ENCODE peak calls at places on chromosomes 13 and 19, in ten cellular contexts. One of them, this sample, is unnamed.
A peak's percentile ranks its signal among the peaks of the same experiment; 100 is the strongest.

GRCh38 chr19:34350161-34350561 is 14.8 kb upstream of the GPI start:
- DNase-seq in colonic mucosa: no peak
- DNase-seq in psoas muscle: no peak
- DNase-seq in SJSA1: no peak
- DNase-seq in mesendoderm: no peak
- DNase-seq in heart left ventricle: no peak
- DNase-seq in AG04450: no peak
- DNase-seq in CD8-positive, alpha-beta T cell: peak; percentile 68
- DNase-seq in testis: no peak
- DNase-seq in neuronal stem cell: no peak
- DNase-seq in this sample: peak; percentile 99

GRCh38 chr13:67469623-67470022 is 239.5 kb upstream of the PCDH9 start:
- DNase-seq in psoas muscle: no peak
- DNase-seq in testis: no peak
- DNase-seq in heart left ventricle: no peak
- DNase-seq in colonic mucosa: no peak
- DNase-seq in CD8-positive, alpha-beta T cell: no peak
- DNase-seq in SJSA1: no peak
- DNase-seq in mesendoderm: no peak
- DNase-seq in neuronal stem cell: no peak
- DNase-seq in AG04450: no peak
- DNase-seq in this sample: no peak

GRCh38 chr13:20403826-20404225 is 121.8 kb downstream of the CRYL1 start:
- DNase-seq in colonic mucosa: no peak
- DNase-seq in SJSA1: no peak
- DNase-seq in testis: no peak
- DNase-seq in mesendoderm: no peak
- DNase-seq in heart left ventricle: no peak
- DNase-seq in psoas muscle: no peak
- DNase-seq in CD8-positive, alpha-beta T cell: no peak
- DNase-seq in AG04450: no peak
- DNase-seq in neuronal stem cell: no peak
- DNase-seq in this sample: no peak

GRCh38 chr13:66513728-66514127 is 716.4 kb downstream of the PCDH9 start:
- DNase-seq in mesendoderm: no peak
- DNase-seq in heart left ventricle: no peak
- DNase-seq in AG04450: no peak
- DNase-seq in SJSA1: no peak
- DNase-seq in testis: no peak
- DNase-seq in CD8-positive, alpha-beta T cell: no peak
- DNase-seq in psoas muscle: no peak
- DNase-seq in colonic mucosa: no peak
- DNase-seq in neuronal stem cell: no peak
- DNase-seq in this sample: no peak

GRCh38 chr13:33764716-33765115 is 53.2 kb upstream of the RFC3 start:
- DNase-seq in heart left ventricle: no peak
- DNase-seq in CD8-positive, alpha-beta T cell: no peak
- DNase-seq in psoas muscle: no peak
- DNase-seq in testis: no peak
- DNase-seq in neuronal stem cell: no peak
- DNase-seq in SJSA1: no peak
- DNase-seq in mesendoderm: no peak
- DNase-seq in colonic mucosa: no peak
- DNase-seq in AG04450: no peak
- DNase-seq in this sample: no peak

GRCh38 chr19:51695088-51695487 is 2.0 kb downstream of the SPACA6 start:
- DNase-seq in CD8-positive, alpha-beta T cell: no peak
- DNase-seq in heart left ventricle: no peak
- DNase-seq in SJSA1: no peak
- DNase-seq in colonic mucosa: no peak
- DNase-seq in psoas muscle: no peak
- DNase-seq in testis: no peak
- DNase-seq in mesendoderm: no peak
- DNase-seq in neuronal stem cell: no peak
- DNase-seq in AG04450: no peak
- DNase-seq in this sample: no peak

GRCh38 chr19:31272707-31273106 is 76.5 kb downstream of the TSHZ3 start:
- DNase-seq in SJSA1: no peak
- DNase-seq in mesendoderm: no peak
- DNase-seq in AG04450: no peak
- DNase-seq in heart left ventricle: no peak
- DNase-seq in colonic mucosa: no peak
- DNase-seq in neuronal stem cell: no peak
- DNase-seq in psoas muscle: no peak
- DNase-seq in CD8-positive, alpha-beta T cell: no peak
- DNase-seq in testis: no peak
- DNase-seq in this sample: no peak

GRCh38 chr19:29467824-29468401 is 57.9 kb upstream of the VSTM2B start:
- DNase-seq in CD8-positive, alpha-beta T cell: peak; percentile 11
- DNase-seq in psoas muscle: no peak
- DNase-seq in colonic mucosa: no peak
- DNase-seq in mesendoderm: peak; percentile 71
- DNase-seq in heart left ventricle: no peak
- DNase-seq in SJSA1: no peak
- DNase-seq in neuronal stem cell: peak; percentile 9
- DNase-seq in AG04450: no peak
- DNase-seq in testis: no peak
- DNase-seq in this sample: peak; percentile 44

GRCh38 chr13:106418556-106418955 is 116.9 kb downstream of the EFNB2 start:
- DNase-seq in AG04450: peak; percentile 46
- DNase-seq in colonic mucosa: no peak
- DNase-seq in testis: no peak
- DNase-seq in heart left ventricle: no peak
- DNase-seq in CD8-positive, alpha-beta T cell: no peak
- DNase-seq in SJSA1: no peak
- DNase-seq in neuronal stem cell: no peak
- DNase-seq in psoas muscle: no peak
- DNase-seq in mesendoderm: no peak
- DNase-seq in this sample: no peak

GRCh38 chr13:99103536-99103935 is 97.1 kb upstream of the UBAC2 start:
- DNase-seq in colonic mucosa: no peak
- DNase-seq in heart left ventricle: no peak
- DNase-seq in mesendoderm: peak; percentile 47
- DNase-seq in AG04450: no peak
- DNase-seq in neuronal stem cell: no peak
- DNase-seq in CD8-positive, alpha-beta T cell: no peak
- DNase-seq in psoas muscle: no peak
- DNase-seq in SJSA1: no peak
- DNase-seq in testis: no peak
- DNase-seq in this sample: no peak

GRCh38 chr13:19978830-19979437 is 20.4 kb downstream of the ZMYM2 start:
- DNase-seq in AG04450: no peak
- DNase-seq in testis: no peak
- DNase-seq in heart left ventricle: no peak
- DNase-seq in mesendoderm: no peak
- DNase-seq in SJSA1: no peak
- DNase-seq in colonic mucosa: no peak
- DNase-seq in neuronal stem cell: no peak
- DNase-seq in psoas muscle: no peak
- DNase-seq in CD8-positive, alpha-beta T cell: no peak
- DNase-seq in this sample: no peak

GRCh38 chr13:32323912-32324311 is 8.6 kb downstream of the BRCA2 start:
- DNase-seq in SJSA1: no peak
- DNase-seq in neuronal stem cell: no peak
- DNase-seq in psoas muscle: no peak
- DNase-seq in heart left ventricle: no peak
- DNase-seq in colonic mucosa: no peak
- DNase-seq in AG04450: no peak
- DNase-seq in testis: no peak
- DNase-seq in mesendoderm: no peak
- DNase-seq in CD8-positive, alpha-beta T cell: no peak
- DNase-seq in this sample: no peak

GRCh38 chr19:47745010-47745901 is at the start of gene NOP53:
- DNase-seq in colonic mucosa: peak; percentile 98
- DNase-seq in SJSA1: peak; percentile 98
- DNase-seq in heart left ventricle: peak; percentile 96
- DNase-seq in neuronal stem cell: peak; percentile 98
- DNase-seq in testis: peak; percentile 98
- DNase-seq in CD8-positive, alpha-beta T cell: peak; percentile 98
- DNase-seq in mesendoderm: peak; percentile 98
- DNase-seq in psoas muscle: peak; percentile 97
- DNase-seq in AG04450: peak; percentile 95
- DNase-seq in this sample: peak; percentile 97
- H3K4me3 ChIP-seq in colonic mucosa: peak within 1 kb of the TSS; percentile 53
- H3K4me3 ChIP-seq in SJSA1: peak within 1 kb of the TSS; percentile 71
- H3K4me3 ChIP-seq in heart left ventricle: peak within 1 kb of the TSS; percentile 70
- H3K4me3 ChIP-seq in neuronal stem cell: peak within 1 kb of the TSS; percentile 93
- H3K4me3 ChIP-seq in testis: peak within 1 kb of the TSS; percentile 81
- H3K4me3 ChIP-seq in CD8-positive, alpha-beta T cell: peak within 1 kb of the TSS; percentile 64
- H3K4me3 ChIP-seq in mesendoderm: peak within 1 kb of the TSS; percentile 78
- H3K4me3 ChIP-seq in psoas muscle: peak within 1 kb of the TSS; percentile 92
- H3K4me3 ChIP-seq in AG04450: peak within 1 kb of the TSS; percentile 75
- H3K4me3 ChIP-seq in this sample: peak within 1 kb of the TSS; percentile 81

GRCh38 chr13:97240789-97241734 is 18.9 kb downstream of the MBNL2 start:
- DNase-seq in mesendoderm: no peak
- DNase-seq in psoas muscle: no peak
- DNase-seq in AG04450: no peak
- DNase-seq in neuronal stem cell: no peak
- DNase-seq in colonic mucosa: no peak
- DNase-seq in heart left ventricle: peak; percentile 30
- DNase-seq in CD8-positive, alpha-beta T cell: no peak
- DNase-seq in SJSA1: no peak
- DNase-seq in testis: no peak
- DNase-seq in this sample: no peak

GRCh38 chr13:97239943-97240788 is 18.0 kb downstream of the MBNL2 start:
- DNase-seq in mesendoderm: no peak
- DNase-seq in neuronal stem cell: no peak
- DNase-seq in heart left ventricle: no peak
- DNase-seq in AG04450: no peak
- DNase-seq in CD8-positive, alpha-beta T cell: no peak
- DNase-seq in testis: no peak
- DNase-seq in psoas muscle: no peak
- DNase-seq in SJSA1: no peak
- DNase-seq in colonic mucosa: peak; percentile 65
- DNase-seq in this sample: no peak

GRCh38 chr13:97242755-97243497 is 20.8 kb downstream of the MBNL2 start:
- DNase-seq in SJSA1: no peak
- DNase-seq in neuronal stem cell: no peak
- DNase-seq in mesendoderm: no peak
- DNase-seq in psoas muscle: peak; percentile 46
- DNase-seq in AG04450: no peak
- DNase-seq in colonic mucosa: no peak
- DNase-seq in CD8-positive, alpha-beta T cell: no peak
- DNase-seq in heart left ventricle: peak; percentile 39
- DNase-seq in testis: no peak
- DNase-seq in this sample: no peak

GRCh38 chr13:97243915-97244820 is 22.0 kb downstream of the MBNL2 start:
- DNase-seq in colonic mucosa: no peak
- DNase-seq in SJSA1: no peak
- DNase-seq in CD8-positive, alpha-beta T cell: no peak
- DNase-seq in psoas muscle: no peak
- DNase-seq in heart left ventricle: no peak
- DNase-seq in AG04450: no peak
- DNase-seq in testis: no peak
- DNase-seq in mesendoderm: no peak
- DNase-seq in neuronal stem cell: no peak
- DNase-seq in this sample: no peak

DNA sequence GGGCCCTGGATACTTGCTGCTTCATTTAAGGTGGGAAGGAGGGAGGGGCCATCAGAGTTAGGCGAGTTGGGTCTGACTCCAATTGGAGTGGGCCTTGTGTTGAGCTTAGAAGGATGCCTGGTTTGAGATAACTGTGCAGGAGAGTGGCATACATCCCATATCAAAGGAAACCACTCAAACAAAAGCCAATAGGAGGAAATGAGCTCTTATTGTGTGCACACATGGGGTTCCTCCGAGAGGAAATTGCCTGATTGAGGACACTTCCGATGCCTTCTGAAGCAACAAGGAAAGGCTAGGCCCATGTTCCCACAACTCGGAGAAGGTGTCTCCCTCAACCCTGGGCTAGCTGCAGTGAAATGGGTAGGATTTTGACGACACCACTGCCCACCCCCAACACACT is 19.6 kb downstream of the MBNL2 start:
- DNase-seq in mesendoderm: no peak
- DNase-seq in testis: no peak
- DNase-seq in heart left ventricle: peak; percentile 33
- DNase-seq in SJSA1: no peak
- DNase-seq in colonic mucosa: no peak
- DNase-seq in CD8-positive, alpha-beta T cell: no peak
- DNase-seq in AG04450: no peak
- DNase-seq in psoas muscle: no peak
- DNase-seq in neuronal stem cell: no peak
- DNase-seq in this sample: peak; percentile 66
- H3K4me3 ChIP-seq in mesendoderm: no peak overlapping the region
- H3K4me3 ChIP-seq in testis: no peak overlapping the region
- H3K4me3 ChIP-seq in heart left ventricle: no peak overlapping the region
- H3K4me3 ChIP-seq in SJSA1: no peak overlapping the region
- H3K4me3 ChIP-seq in colonic mucosa: no peak overlapping the region
- H3K4me3 ChIP-seq in CD8-positive, alpha-beta T cell: no peak overlapping the region
- H3K4me3 ChIP-seq in AG04450: no peak overlapping the region
- H3K4me3 ChIP-seq in psoas muscle: no peak overlapping the region
- H3K4me3 ChIP-seq in neuronal stem cell: no peak overlapping the region
- H3K4me3 ChIP-seq in this sample: no peak overlapping the region

DNA sequence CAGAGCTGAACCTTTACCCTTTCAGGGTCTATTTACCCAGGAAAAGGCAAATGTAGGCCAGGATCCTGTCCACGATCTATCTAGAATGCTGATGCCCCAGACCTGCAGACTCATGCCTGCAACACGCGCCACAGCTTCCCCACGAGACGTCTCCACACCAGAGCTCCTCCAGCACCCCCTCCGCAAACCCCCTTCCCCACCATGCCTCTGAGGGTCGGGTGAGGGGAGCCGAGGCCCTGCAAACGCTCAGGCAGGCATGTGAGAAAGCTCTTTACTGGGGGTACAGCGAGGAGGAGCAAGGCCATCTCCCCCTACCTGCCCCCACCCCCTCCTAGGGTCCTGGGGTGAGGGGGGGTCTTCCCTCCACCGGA is 8.9 kb downstream of the DYRK1B start:
- DNase-seq in neuronal stem cell: no peak
- DNase-seq in AG04450: no peak
- DNase-seq in heart left ventricle: no peak
- DNase-seq in mesendoderm: no peak
- DNase-seq in CD8-positive, alpha-beta T cell: no peak
- DNase-seq in SJSA1: no peak
- DNase-seq in colonic mucosa: no peak
- DNase-seq in testis: no peak
- DNase-seq in psoas muscle: no peak
- DNase-seq in this sample: no peak
- H3K4me3 ChIP-seq in neuronal stem cell: no peak overlapping the region
- H3K4me3 ChIP-seq in AG04450: no peak overlapping the region
- H3K4me3 ChIP-seq in heart left ventricle: no peak overlapping the region
- H3K4me3 ChIP-seq in mesendoderm: no peak overlapping the region
- H3K4me3 ChIP-seq in CD8-positive, alpha-beta T cell: peak overlapping the region; percentile 30
- H3K4me3 ChIP-seq in SJSA1: no peak overlapping the region
- H3K4me3 ChIP-seq in colonic mucosa: no peak overlapping the region
- H3K4me3 ChIP-seq in testis: no peak overlapping the region
- H3K4me3 ChIP-seq in psoas muscle: peak overlapping the region; percentile 80
- H3K4me3 ChIP-seq in this sample: no peak overlapping the region

DNA sequence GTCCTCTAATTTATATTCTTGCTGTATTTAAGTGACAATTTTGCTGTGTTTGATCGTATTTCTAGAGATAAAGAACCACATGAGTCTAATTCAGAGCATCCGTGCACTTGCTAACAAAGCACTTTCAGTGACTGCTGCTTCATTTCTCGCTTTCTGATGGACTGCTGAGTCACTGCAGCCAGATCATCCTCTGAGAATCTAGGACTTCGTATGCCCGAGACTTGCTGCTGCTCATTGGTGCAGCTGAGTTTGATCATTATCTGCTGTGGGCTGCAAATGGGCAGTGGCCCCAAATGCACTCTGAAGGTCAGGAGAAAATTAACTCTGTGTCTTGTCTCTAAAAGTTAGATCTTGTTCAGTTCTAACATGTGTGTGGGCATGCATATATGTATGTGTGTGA is 342.5 kb downstream of the MTUS2 start:
- DNase-seq in mesendoderm: peak; percentile 79
- DNase-seq in heart left ventricle: no peak
- DNase-seq in psoas muscle: no peak
- DNase-seq in CD8-positive, alpha-beta T cell: no peak
- DNase-seq in SJSA1: no peak
- DNase-seq in colonic mucosa: no peak
- DNase-seq in neuronal stem cell: no peak
- DNase-seq in AG04450: no peak
- DNase-seq in testis: no peak
- DNase-seq in this sample: no peak
- H3K4me3 ChIP-seq in mesendoderm: no peak overlapping the region
- H3K4me3 ChIP-seq in heart left ventricle: no peak overlapping the region
- H3K4me3 ChIP-seq in psoas muscle: no peak overlapping the region
- H3K4me3 ChIP-seq in CD8-positive, alpha-beta T cell: no peak overlapping the region
- H3K4me3 ChIP-seq in SJSA1: no peak overlapping the region
- H3K4me3 ChIP-seq in colonic mucosa: no peak overlapping the region
- H3K4me3 ChIP-seq in neuronal stem cell: no peak overlapping the region
- H3K4me3 ChIP-seq in AG04450: no peak overlapping the region
- H3K4me3 ChIP-seq in testis: no peak overlapping the region
- H3K4me3 ChIP-seq in this sample: no peak overlapping the region